ENCODE peak calls at places on chromosomes 1 and 21, in five cellular contexts. One of them, this sample, is unnamed.

GRCh38 chr1:185495898-185496297 is 178.9 kb upstream of the IVNS1ABP start:
- DNase-seq in HEK293T: no peak
- DNase-seq in GM12878: no peak
- DNase-seq in NT2/D1: no peak
- DNase-seq in H1: no peak
- DNase-seq in this sample: no peak

GRCh38 chr1:78032964-78033796 is 12.6 kb upstream of the GIPC2 start:
- DNase-seq in HEK293T: no peak
- DNase-seq in GM12878: no peak
- DNase-seq in NT2/D1: no peak
- DNase-seq in H1: no peak
- DNase-seq in this sample: no peak

GRCh38 chr21:46552274-46552673 is 52.6 kb downstream of the S100B start:
- DNase-seq in HEK293T: no peak
- DNase-seq in GM12878: no peak
- DNase-seq in NT2/D1: no peak
- DNase-seq in H1: no peak
- DNase-seq in this sample: no peak

GRCh38 chr1:8871965-8872399 is 6.5 kb downstream of the ENO1 start:
- DNase-seq in HEK293T: no peak
- DNase-seq in GM12878: no peak
- DNase-seq in NT2/D1: no peak
- DNase-seq in H1: no peak
- DNase-seq in this sample: no peak

GRCh38 chr1:167905671-167906070 is 8.3 kb downstream of the ADCY10 start:
- DNase-seq in HEK293T: no peak
- DNase-seq in GM12878: no peak
- DNase-seq in NT2/D1: no peak
- DNase-seq in H1: no peak
- DNase-seq in this sample: no peak

GRCh38 chr1:51842255-51842654 is 36.3 kb downstream of the NRDC start:
- DNase-seq in HEK293T: no peak
- DNase-seq in GM12878: no peak
- DNase-seq in NT2/D1: no peak
- DNase-seq in H1: no peak
- DNase-seq in this sample: no peak

GRCh38 chr1:24236170-24237045 is 49.3 kb upstream of the IFNLR1 start:
- DNase-seq in HEK293T: no peak
- DNase-seq in GM12878: no peak
- DNase-seq in NT2/D1: no peak
- DNase-seq in H1: peak
- DNase-seq in this sample: no peak

GRCh38 chr1:41535236-41535720 is 50.8 kb upstream of the EDN2 start:
- DNase-seq in HEK293T: no peak
- DNase-seq in GM12878: no peak
- DNase-seq in NT2/D1: no peak
- DNase-seq in H1: no peak
- DNase-seq in this sample: no peak

GRCh38 chr1:182227864-182228547 is 163.6 kb downstream of the GLUL start:
- DNase-seq in HEK293T: no peak
- DNase-seq in GM12878: no peak
- DNase-seq in NT2/D1: no peak
- DNase-seq in H1: no peak
- DNase-seq in this sample: no peak

GRCh38 chr1:202081992-202082391 is 40.7 kb upstream of the GPR37L1 start:
- DNase-seq in HEK293T: peak
- DNase-seq in GM12878: no peak
- DNase-seq in NT2/D1: no peak
- DNase-seq in H1: no peak
- DNase-seq in this sample: no peak

GRCh38 chr1:159071970-159072582 is 4.5 kb downstream of the AIM2 start:
- DNase-seq in HEK293T: peak
- DNase-seq in GM12878: no peak
- DNase-seq in NT2/D1: peak
- DNase-seq in H1: no peak
- DNase-seq in this sample: peak

GRCh38 chr1:47685763-47686066 is 247.9 kb downstream of the FOXD2 start:
- DNase-seq in HEK293T: no peak
- DNase-seq in GM12878: no peak
- DNase-seq in NT2/D1: no peak
- DNase-seq in H1: no peak
- DNase-seq in this sample: no peak

GRCh38 chr1:47687618-47687940 is 249.7 kb downstream of the FOXD2 start:
- DNase-seq in HEK293T: no peak
- DNase-seq in GM12878: no peak
- DNase-seq in NT2/D1: no peak
- DNase-seq in H1: peak
- DNase-seq in this sample: no peak

GRCh38 chr1:47688161-47688560 is 250.3 kb downstream of the FOXD2 start:
- DNase-seq in HEK293T: no peak
- DNase-seq in GM12878: no peak
- DNase-seq in NT2/D1: no peak
- DNase-seq in H1: peak
- DNase-seq in this sample: no peak

GRCh38 chr1:47688631-47689296 is 250.9 kb downstream of the FOXD2 start:
- DNase-seq in HEK293T: no peak
- DNase-seq in GM12878: no peak
- DNase-seq in NT2/D1: no peak
- DNase-seq in H1: peak
- DNase-seq in this sample: no peak

GRCh38 chr1:47686731-47687617 is 249.1 kb downstream of the FOXD2 start:
- DNase-seq in HEK293T: peak
- DNase-seq in GM12878: no peak
- DNase-seq in NT2/D1: no peak
- DNase-seq in H1: peak
- DNase-seq in this sample: no peak
- TF ChIP-seq SUZ12 in HEK293T: no peak
- TF ChIP-seq SUZ12 in GM12878: no peak
- TF ChIP-seq SUZ12 in NT2/D1: no peak
- TF ChIP-seq SUZ12 in H1: no peak
- TF ChIP-seq SUZ12 in this sample: no peak

GRCh38 chr1:94754101-94754500 is 66.1 kb upstream of the SLC44A3 start:
- DNase-seq in HEK293T: no peak
- DNase-seq in GM12878: no peak
- DNase-seq in NT2/D1: no peak
- DNase-seq in H1: no peak
- DNase-seq in this sample: no peak

GRCh38 chr1:94759188-94759587 is 61.0 kb upstream of the SLC44A3 start:
- DNase-seq in HEK293T: no peak
- DNase-seq in GM12878: no peak
- DNase-seq in NT2/D1: no peak
- DNase-seq in H1: no peak
- DNase-seq in this sample: peak

GRCh38 chr1:94755675-94756074 is 64.5 kb upstream of the SLC44A3 start:
- DNase-seq in HEK293T: no peak
- DNase-seq in GM12878: no peak
- DNase-seq in NT2/D1: no peak
- DNase-seq in H1: no peak
- DNase-seq in this sample: peak

GRCh38 chr1:94754570-94754969 is 65.6 kb upstream of the SLC44A3 start:
- DNase-seq in HEK293T: no peak
- DNase-seq in GM12878: no peak
- DNase-seq in NT2/D1: no peak
- DNase-seq in H1: no peak
- DNase-seq in this sample: peak

GRCh38 chr1:94757931-94758330 is 62.2 kb upstream of the SLC44A3 start:
- DNase-seq in HEK293T: peak
- DNase-seq in GM12878: no peak
- DNase-seq in NT2/D1: peak
- DNase-seq in H1: no peak
- DNase-seq in this sample: no peak
- TF ChIP-seq SUZ12 in HEK293T: no peak
- TF ChIP-seq SUZ12 in GM12878: no peak
- TF ChIP-seq SUZ12 in NT2/D1: no peak
- TF ChIP-seq SUZ12 in H1: no peak
- TF ChIP-seq SUZ12 in this sample: no peak

DNA sequence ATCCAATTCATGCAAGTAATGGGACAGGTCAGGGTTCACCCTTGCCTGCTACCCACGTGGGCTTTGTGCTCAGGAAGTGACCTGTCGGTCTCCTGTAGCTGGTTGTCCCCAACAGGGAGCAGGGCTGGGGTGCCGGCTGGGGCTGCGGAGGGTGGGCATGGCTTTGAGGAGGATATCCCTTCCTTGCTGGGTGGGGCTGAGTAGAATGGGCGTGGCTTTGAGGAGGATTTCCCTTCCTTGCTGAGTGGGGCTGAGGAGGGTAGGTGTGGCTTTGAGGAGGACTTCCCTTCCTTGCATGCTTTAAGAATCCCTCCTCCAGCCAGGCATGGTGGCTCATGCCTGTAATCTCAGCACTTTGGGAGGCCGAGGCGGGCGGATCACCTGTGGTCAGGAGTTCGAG is 151.3 kb downstream of the CLIC6 start:
- DNase-seq in HEK293T: no peak
- DNase-seq in GM12878: no peak
- DNase-seq in NT2/D1: no peak
- DNase-seq in H1: no peak
- DNase-seq in this sample: no peak
- TF ChIP-seq SUZ12 in HEK293T: no peak
- TF ChIP-seq SUZ12 in GM12878: no peak
- TF ChIP-seq SUZ12 in NT2/D1: no peak
- TF ChIP-seq SUZ12 in H1: no peak
- TF ChIP-seq SUZ12 in this sample: no peak

GRCh38 chr1:53592521-53592982 is 133.4 kb downstream of the DMRTB1 start:
- DNase-seq in HEK293T: no peak
- DNase-seq in GM12878: no peak
- DNase-seq in NT2/D1: no peak
- DNase-seq in H1: no peak
- DNase-seq in this sample: no peak
- TF ChIP-seq SUZ12 in HEK293T: no peak
- TF ChIP-seq SUZ12 in GM12878: no peak
- TF ChIP-seq SUZ12 in NT2/D1: no peak
- TF ChIP-seq SUZ12 in H1: no peak
- TF ChIP-seq SUZ12 in this sample: no peak

GRCh38 chr1:27052527-27052926 is 39.9 kb upstream of the TENT5B start:
- DNase-seq in HEK293T: no peak
- DNase-seq in GM12878: no peak
- DNase-seq in NT2/D1: no peak
- DNase-seq in H1: no peak
- DNase-seq in this sample: no peak

GRCh38 chr1:27053977-27054376 is 41.3 kb upstream of the TENT5B start:
- DNase-seq in HEK293T: no peak
- DNase-seq in GM12878: no peak
- DNase-seq in NT2/D1: no peak
- DNase-seq in H1: no peak
- DNase-seq in this sample: no peak

GRCh38 chr1:27049127-27049526 is 36.5 kb upstream of the TENT5B start:
- DNase-seq in HEK293T: no peak
- DNase-seq in GM12878: no peak
- DNase-seq in NT2/D1: no peak
- DNase-seq in H1: no peak
- DNase-seq in this sample: no peak

GRCh38 chr1:27045973-27046558 is 33.4 kb upstream of the TENT5B start:
- DNase-seq in HEK293T: peak
- DNase-seq in GM12878: no peak
- DNase-seq in NT2/D1: peak
- DNase-seq in H1: peak
- DNase-seq in this sample: peak

GRCh38 chr1:27049607-27050006 is 37.0 kb upstream of the TENT5B start:
- DNase-seq in HEK293T: no peak
- DNase-seq in GM12878: no peak
- DNase-seq in NT2/D1: peak
- DNase-seq in H1: no peak
- DNase-seq in this sample: no peak
- TF ChIP-seq SUZ12 in HEK293T: no peak
- TF ChIP-seq SUZ12 in GM12878: no peak
- TF ChIP-seq SUZ12 in NT2/D1: no peak
- TF ChIP-seq SUZ12 in H1: no peak
- TF ChIP-seq SUZ12 in this sample: no peak

GRCh38 chr1:56202186-56202585 is 377.2 kb downstream of the PLPP3 start:
- DNase-seq in HEK293T: no peak
- DNase-seq in GM12878: no peak
- DNase-seq in NT2/D1: no peak
- DNase-seq in H1: no peak
- DNase-seq in this sample: no peak
- TF ChIP-seq SUZ12 in HEK293T: no peak
- TF ChIP-seq SUZ12 in GM12878: no peak
- TF ChIP-seq SUZ12 in NT2/D1: no peak
- TF ChIP-seq SUZ12 in H1: no peak
- TF ChIP-seq SUZ12 in this sample: no peak

GRCh38 chr1:89085781-89086180 is 20.8 kb upstream of the GBP1 start:
- DNase-seq in HEK293T: no peak
- DNase-seq in GM12878: no peak
- DNase-seq in NT2/D1: peak
- DNase-seq in H1: no peak
- DNase-seq in this sample: peak
- TF ChIP-seq SUZ12 in HEK293T: no peak
- TF ChIP-seq SUZ12 in GM12878: no peak
- TF ChIP-seq SUZ12 in NT2/D1: no peak
- TF ChIP-seq SUZ12 in H1: no peak
- TF ChIP-seq SUZ12 in this sample: no peak

DNA sequence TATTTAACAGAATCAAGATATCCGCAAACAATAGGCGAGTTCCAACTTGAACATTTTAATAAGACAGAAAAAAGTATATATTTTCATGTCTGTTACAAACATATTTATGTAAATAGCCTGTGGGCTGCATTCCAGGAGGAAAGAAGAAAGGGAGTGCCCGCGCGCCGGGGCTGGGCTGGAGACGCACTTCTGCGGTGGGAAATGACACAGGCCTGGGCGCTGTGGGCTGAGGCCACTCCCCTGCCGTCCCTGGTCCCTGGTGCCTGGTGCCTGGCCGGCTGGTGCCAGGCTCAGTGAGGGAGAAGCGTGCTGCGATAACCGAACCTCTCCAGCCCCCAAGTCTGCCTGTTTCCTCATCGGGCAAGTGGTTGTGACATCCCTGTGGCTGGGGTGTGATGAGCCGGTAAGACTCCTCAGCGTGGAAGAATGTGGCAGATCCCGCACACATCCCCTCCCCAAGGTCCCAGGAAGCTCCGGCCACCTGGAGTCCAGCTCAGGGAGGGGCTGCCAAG is 160.7 kb downstream of the PEX14 start:
- DNase-seq in HEK293T: no peak
- DNase-seq in GM12878: no peak
- DNase-seq in NT2/D1: no peak
- DNase-seq in H1: no peak
- DNase-seq in this sample: no peak
- TF ChIP-seq SUZ12 in HEK293T: no peak
- TF ChIP-seq SUZ12 in GM12878: no peak
- TF ChIP-seq SUZ12 in NT2/D1: no peak
- TF ChIP-seq SUZ12 in H1: no peak
- TF ChIP-seq SUZ12 in this sample: no peak

DNA sequence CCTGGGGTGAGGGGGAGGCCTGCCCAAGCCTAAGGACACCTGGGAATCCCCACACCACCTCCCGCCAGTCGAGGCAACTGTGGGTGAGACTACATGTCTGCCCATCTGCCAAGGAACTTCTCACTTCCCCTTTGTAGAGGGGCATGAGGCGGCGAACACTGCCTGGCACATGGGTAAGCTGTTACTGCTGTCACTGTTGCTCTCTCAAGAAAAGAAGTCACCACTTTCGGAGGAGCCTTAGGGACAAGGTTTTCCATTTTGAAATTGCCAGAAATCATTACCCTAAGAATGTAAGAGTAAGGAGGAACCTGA is 23.4 kb downstream of the SLC2A1 start:
- DNase-seq in HEK293T: no peak
- DNase-seq in GM12878: no peak
- DNase-seq in NT2/D1: no peak
- DNase-seq in H1: no peak
- DNase-seq in this sample: no peak
- TF ChIP-seq SUZ12 in HEK293T: no peak
- TF ChIP-seq SUZ12 in GM12878: no peak
- TF ChIP-seq SUZ12 in NT2/D1: no peak
- TF ChIP-seq SUZ12 in H1: no peak
- TF ChIP-seq SUZ12 in this sample: no peak